ENCODE peak calls at places on chromosomes 3 and 15, in seven cellular contexts. One of them, this sample, is unnamed. For H3K4me1, the result is how much of the 10 kb centered on the place peaks cover.

GRCh38 chr15:28954466-28955159 is 68.8 kb downstream of the APBA2 start:
- DNase-seq in heart left ventricle: no peak
- DNase-seq in transverse colon: no peak
- DNase-seq in right cardiac atrium: no peak
- DNase-seq in tibial artery: no peak
- DNase-seq in CD8-positive, alpha-beta T cell: no peak
- DNase-seq in IMR-90: no peak
- DNase-seq in this sample: no peak

GRCh38 chr3:31029756-31030155 is 135.3 kb upstream of the GADL1 start:
- DNase-seq in CD8-positive, alpha-beta T cell: no peak
- DNase-seq in tibial artery: no peak
- DNase-seq in right cardiac atrium: no peak
- DNase-seq in heart left ventricle: no peak
- DNase-seq in transverse colon: no peak
- DNase-seq in IMR-90: no peak
- DNase-seq in this sample: no peak

GRCh38 chr15:75928680-75929608 is 25.3 kb downstream of the FBXO22 start:
- DNase-seq in transverse colon: peak
- DNase-seq in tibial artery: no peak
- DNase-seq in right cardiac atrium: no peak
- DNase-seq in CD8-positive, alpha-beta T cell: no peak
- DNase-seq in heart left ventricle: no peak
- DNase-seq in IMR-90: peak
- DNase-seq in this sample: peak

GRCh38 chr3:4821331-4821730 is 157.9 kb upstream of the BHLHE40 start:
- DNase-seq in tibial artery: no peak
- DNase-seq in IMR-90: no peak
- DNase-seq in right cardiac atrium: no peak
- DNase-seq in heart left ventricle: no peak
- DNase-seq in transverse colon: no peak
- DNase-seq in CD8-positive, alpha-beta T cell: no peak
- DNase-seq in this sample: no peak

GRCh38 chr3:171615742-171616141 is 155.5 kb upstream of the TNIK start:
- DNase-seq in CD8-positive, alpha-beta T cell: no peak
- DNase-seq in right cardiac atrium: no peak
- DNase-seq in tibial artery: no peak
- DNase-seq in transverse colon: no peak
- DNase-seq in IMR-90: peak
- DNase-seq in heart left ventricle: no peak
- DNase-seq in this sample: no peak

GRCh38 chr15:27844018-27844666 is 255.0 kb downstream of the OCA2 start:
- DNase-seq in right cardiac atrium: no peak
- DNase-seq in CD8-positive, alpha-beta T cell: no peak
- DNase-seq in IMR-90: peak
- DNase-seq in heart left ventricle: no peak
- DNase-seq in tibial artery: no peak
- DNase-seq in transverse colon: no peak
- DNase-seq in this sample: no peak

GRCh38 chr15:76575177-76576078 is 238.9 kb downstream of the ISL2 start:
- DNase-seq in heart left ventricle: no peak
- DNase-seq in transverse colon: no peak
- DNase-seq in right cardiac atrium: no peak
- DNase-seq in tibial artery: no peak
- DNase-seq in IMR-90: no peak
- DNase-seq in CD8-positive, alpha-beta T cell: no peak
- DNase-seq in this sample: peak

GRCh38 chr3:80733522-80734176 is 965.9 kb upstream of the ROBO1 start:
- DNase-seq in CD8-positive, alpha-beta T cell: no peak
- DNase-seq in IMR-90: peak
- DNase-seq in heart left ventricle: no peak
- DNase-seq in tibial artery: no peak
- DNase-seq in transverse colon: peak
- DNase-seq in right cardiac atrium: no peak
- DNase-seq in this sample: no peak

GRCh38 chr15:35376701-35377100 is 169.3 kb downstream of the DPH6 start:
- DNase-seq in heart left ventricle: no peak
- DNase-seq in CD8-positive, alpha-beta T cell: no peak
- DNase-seq in tibial artery: no peak
- DNase-seq in transverse colon: no peak
- DNase-seq in IMR-90: peak
- DNase-seq in right cardiac atrium: no peak
- DNase-seq in this sample: no peak

GRCh38 chr15:56919708-56920637 is 1.5 kb downstream of the TCF12 start:
- DNase-seq in right cardiac atrium: peak
- DNase-seq in transverse colon: peak
- DNase-seq in CD8-positive, alpha-beta T cell: no peak
- DNase-seq in tibial artery: peak
- DNase-seq in IMR-90: peak
- DNase-seq in heart left ventricle: peak
- DNase-seq in this sample: peak

GRCh38 chr3:107523361-107524213 is 825 bp downstream of the BBX start:
- DNase-seq in CD8-positive, alpha-beta T cell: peak
- DNase-seq in right cardiac atrium: peak
- DNase-seq in IMR-90: peak
- DNase-seq in heart left ventricle: peak
- DNase-seq in transverse colon: peak
- DNase-seq in tibial artery: peak
- DNase-seq in this sample: peak

GRCh38 chr3:143731776-143732175 is 116.5 kb downstream of the SLC9A9 start:
- DNase-seq in heart left ventricle: no peak
- DNase-seq in transverse colon: no peak
- DNase-seq in right cardiac atrium: no peak
- DNase-seq in IMR-90: peak
- DNase-seq in CD8-positive, alpha-beta T cell: no peak
- DNase-seq in tibial artery: no peak
- DNase-seq in this sample: no peak

GRCh38 chr3:131795382-131796085 is 239.3 kb downstream of the CPNE4 start:
- DNase-seq in transverse colon: no peak
- DNase-seq in CD8-positive, alpha-beta T cell: no peak
- DNase-seq in right cardiac atrium: no peak
- DNase-seq in IMR-90: no peak
- DNase-seq in tibial artery: no peak
- DNase-seq in heart left ventricle: no peak
- DNase-seq in this sample: no peak

GRCh38 chr15:99423186-99424130 is 142.3 kb upstream of the MEF2A start:
- DNase-seq in heart left ventricle: peak
- DNase-seq in right cardiac atrium: no peak
- DNase-seq in IMR-90: no peak
- DNase-seq in transverse colon: no peak
- DNase-seq in CD8-positive, alpha-beta T cell: no peak
- DNase-seq in tibial artery: peak
- DNase-seq in this sample: no peak

GRCh38 chr3:169528289-169528688 is 135.2 kb downstream of the MECOM start:
- DNase-seq in IMR-90: peak
- DNase-seq in transverse colon: no peak
- DNase-seq in heart left ventricle: no peak
- DNase-seq in tibial artery: no peak
- DNase-seq in CD8-positive, alpha-beta T cell: no peak
- DNase-seq in right cardiac atrium: no peak
- DNase-seq in this sample: no peak

GRCh38 chr3:55065331-55065730 is 137.5 kb upstream of the LRTM1 start:
- DNase-seq in tibial artery: no peak
- DNase-seq in transverse colon: no peak
- DNase-seq in CD8-positive, alpha-beta T cell: no peak
- DNase-seq in right cardiac atrium: no peak
- DNase-seq in heart left ventricle: no peak
- DNase-seq in IMR-90: no peak
- DNase-seq in this sample: no peak

GRCh38 chr3:55059027-55059629 is 131.3 kb upstream of the LRTM1 start:
- DNase-seq in CD8-positive, alpha-beta T cell: no peak
- DNase-seq in heart left ventricle: no peak
- DNase-seq in right cardiac atrium: no peak
- DNase-seq in tibial artery: no peak
- DNase-seq in transverse colon: no peak
- DNase-seq in IMR-90: peak
- DNase-seq in this sample: no peak

GRCh38 chr3:55064164-55064563 is 136.3 kb upstream of the LRTM1 start:
- DNase-seq in IMR-90: no peak
- DNase-seq in CD8-positive, alpha-beta T cell: no peak
- DNase-seq in transverse colon: no peak
- DNase-seq in heart left ventricle: no peak
- DNase-seq in right cardiac atrium: no peak
- DNase-seq in tibial artery: no peak
- DNase-seq in this sample: no peak

GRCh38 chr3:55060921-55061555 is 133.2 kb upstream of the LRTM1 start:
- DNase-seq in heart left ventricle: no peak
- DNase-seq in transverse colon: no peak
- DNase-seq in right cardiac atrium: no peak
- DNase-seq in tibial artery: no peak
- DNase-seq in CD8-positive, alpha-beta T cell: no peak
- DNase-seq in IMR-90: peak
- DNase-seq in this sample: no peak

DNA sequence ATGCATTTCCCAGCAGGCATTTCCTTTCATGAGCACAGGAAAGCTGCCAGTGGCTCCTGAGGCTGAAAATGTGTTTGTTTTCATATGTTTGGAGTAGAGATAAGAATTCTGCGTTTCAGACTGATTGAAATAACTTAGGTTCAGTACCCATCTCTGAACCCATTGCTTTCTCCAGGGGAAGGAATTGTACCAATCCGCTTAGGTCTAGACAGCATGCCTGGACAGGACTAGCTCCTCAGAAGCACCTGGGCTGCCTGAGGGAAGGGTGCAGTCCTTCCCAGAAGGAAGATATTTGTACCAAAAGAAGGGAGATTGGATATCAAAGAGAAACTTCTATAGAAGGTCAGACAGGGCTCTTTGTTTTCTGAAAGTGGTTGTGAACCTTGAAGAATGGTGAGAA is 133.8 kb upstream of the LRTM1 start:
- DNase-seq in CD8-positive, alpha-beta T cell: no peak
- DNase-seq in heart left ventricle: no peak
- DNase-seq in transverse colon: no peak
- DNase-seq in right cardiac atrium: no peak
- DNase-seq in IMR-90: no peak
- DNase-seq in tibial artery: no peak
- DNase-seq in this sample: no peak
- H3K4me1 ChIP-seq in CD8-positive, alpha-beta T cell: under half
- H3K4me1 ChIP-seq in heart left ventricle: under half
- H3K4me1 ChIP-seq in transverse colon: under half
- H3K4me1 ChIP-seq in right cardiac atrium: under half
- H3K4me1 ChIP-seq in IMR-90: under half
- H3K4me1 ChIP-seq in tibial artery: under half
- H3K4me1 ChIP-seq in this sample: under half

GRCh38 chr3:124780356-124780755 is 50.1 kb downstream of the UMPS start:
- DNase-seq in right cardiac atrium: peak
- DNase-seq in heart left ventricle: peak
- DNase-seq in CD8-positive, alpha-beta T cell: no peak
- DNase-seq in transverse colon: peak
- DNase-seq in tibial artery: peak
- DNase-seq in IMR-90: peak
- DNase-seq in this sample: no peak

GRCh38 chr3:124779116-124779515 is 48.9 kb downstream of the UMPS start:
- DNase-seq in right cardiac atrium: no peak
- DNase-seq in transverse colon: no peak
- DNase-seq in tibial artery: no peak
- DNase-seq in heart left ventricle: no peak
- DNase-seq in CD8-positive, alpha-beta T cell: no peak
- DNase-seq in IMR-90: no peak
- DNase-seq in this sample: no peak

GRCh38 chr3:124781706-124782376 is 51.6 kb downstream of the UMPS start:
- DNase-seq in heart left ventricle: no peak
- DNase-seq in transverse colon: peak
- DNase-seq in IMR-90: no peak
- DNase-seq in right cardiac atrium: peak
- DNase-seq in CD8-positive, alpha-beta T cell: no peak
- DNase-seq in tibial artery: no peak
- DNase-seq in this sample: no peak

GRCh38 chr3:124779751-124780191 is 49.5 kb downstream of the UMPS start:
- DNase-seq in right cardiac atrium: peak
- DNase-seq in CD8-positive, alpha-beta T cell: no peak
- DNase-seq in tibial artery: no peak
- DNase-seq in transverse colon: no peak
- DNase-seq in IMR-90: no peak
- DNase-seq in heart left ventricle: no peak
- DNase-seq in this sample: no peak

GRCh38 chr3:124780767-124781485 is 50.7 kb downstream of the UMPS start:
- DNase-seq in IMR-90: peak
- DNase-seq in right cardiac atrium: peak
- DNase-seq in heart left ventricle: peak
- DNase-seq in tibial artery: peak
- DNase-seq in transverse colon: peak
- DNase-seq in CD8-positive, alpha-beta T cell: no peak
- DNase-seq in this sample: no peak
- H3K4me1 ChIP-seq in IMR-90: under half
- H3K4me1 ChIP-seq in right cardiac atrium: under half
- H3K4me1 ChIP-seq in heart left ventricle: half or more
- H3K4me1 ChIP-seq in tibial artery: half or more
- H3K4me1 ChIP-seq in transverse colon: under half
- H3K4me1 ChIP-seq in CD8-positive, alpha-beta T cell: under half
- H3K4me1 ChIP-seq in this sample: under half

DNA sequence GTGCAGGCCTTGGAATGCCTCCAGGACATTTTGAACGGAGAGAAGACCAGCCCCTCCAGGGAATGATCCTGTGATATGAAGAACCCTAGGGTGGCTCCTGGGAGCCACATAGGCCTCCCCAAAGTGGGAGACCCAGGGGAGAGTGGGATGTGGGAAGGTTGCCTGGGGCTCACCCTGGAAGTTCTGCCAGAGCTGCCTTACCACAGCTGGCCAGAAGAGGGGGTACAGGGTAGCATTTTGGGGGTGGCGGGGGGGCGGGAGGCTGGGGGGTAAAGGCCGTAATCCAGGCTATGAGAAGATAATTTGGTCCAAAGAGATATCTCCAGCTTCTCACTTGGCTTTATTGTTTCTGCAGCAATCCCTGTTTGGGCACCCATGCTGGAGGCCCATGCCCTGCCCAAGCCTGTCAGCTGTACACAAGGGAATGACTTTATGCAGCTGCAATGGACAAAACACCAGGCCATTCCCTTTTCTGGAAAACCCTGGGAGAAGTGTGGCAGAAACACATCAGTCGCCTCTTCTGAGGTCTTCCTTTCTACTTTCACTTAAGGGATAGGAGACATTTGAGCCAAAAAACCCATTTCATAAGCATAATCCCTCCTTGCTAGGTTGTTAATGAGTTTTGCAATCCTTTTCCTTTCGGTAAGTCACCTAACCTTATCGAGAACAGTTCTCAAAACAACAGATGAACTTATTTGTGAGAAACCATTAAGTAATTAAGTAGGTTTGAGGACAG is 11.0 kb upstream of the MUSTN1 start:
- DNase-seq in right cardiac atrium: peak
- DNase-seq in IMR-90: no peak
- DNase-seq in heart left ventricle: no peak
- DNase-seq in CD8-positive, alpha-beta T cell: no peak
- DNase-seq in tibial artery: no peak
- DNase-seq in transverse colon: no peak
- DNase-seq in this sample: peak
- H3K4me1 ChIP-seq in right cardiac atrium: under half
- H3K4me1 ChIP-seq in IMR-90: under half
- H3K4me1 ChIP-seq in heart left ventricle: under half
- H3K4me1 ChIP-seq in CD8-positive, alpha-beta T cell: under half
- H3K4me1 ChIP-seq in tibial artery: half or more
- H3K4me1 ChIP-seq in transverse colon: under half
- H3K4me1 ChIP-seq in this sample: under half

DNA sequence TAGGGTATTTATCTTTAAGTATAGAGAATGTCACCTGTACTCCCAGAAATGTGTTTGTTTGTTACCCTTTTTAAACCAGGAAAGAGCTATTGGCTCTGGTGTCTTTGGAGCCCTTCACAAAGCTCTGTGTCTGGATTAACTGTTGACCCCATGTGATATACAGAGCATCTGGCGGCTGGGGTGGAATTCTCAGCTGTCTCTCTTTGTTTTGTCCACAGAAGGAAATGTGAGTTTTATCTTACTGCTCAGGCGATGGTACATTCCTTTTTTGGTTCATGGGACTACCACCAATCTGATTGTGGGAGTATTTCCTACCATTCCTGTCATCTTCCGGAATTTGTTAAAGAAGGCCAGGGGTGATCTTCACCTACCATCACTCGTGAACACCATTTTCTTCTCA is 120.3 kb downstream of the AKAP13 start:
- DNase-seq in right cardiac atrium: peak
- DNase-seq in tibial artery: no peak
- DNase-seq in CD8-positive, alpha-beta T cell: no peak
- DNase-seq in heart left ventricle: no peak
- DNase-seq in transverse colon: no peak
- DNase-seq in IMR-90: peak
- DNase-seq in this sample: no peak
- H3K4me1 ChIP-seq in right cardiac atrium: under half
- H3K4me1 ChIP-seq in tibial artery: under half
- H3K4me1 ChIP-seq in CD8-positive, alpha-beta T cell: under half
- H3K4me1 ChIP-seq in heart left ventricle: half or more
- H3K4me1 ChIP-seq in transverse colon: under half
- H3K4me1 ChIP-seq in IMR-90: under half
- H3K4me1 ChIP-seq in this sample: half or more

This sample was measured in OCI-LY7.